ENCODE peak calls at places on chromosomes 16 and 17, in six cellular contexts. Q is CD8-positive, alpha-beta T cell; H is stomach; Y is lower lobe of right lung; L is natural killer cell; S is IMR-90. W is an unnamed sample.

GRCh38 chr17:41140360-41141132 is at the start of gene KRTAP4-6:
- DNase-seq in Q (no peak), H (no peak), Y (no peak), L (no peak), S (peak), W (no peak)

GRCh38 chr17:76138234-76138895 is 2.7 kb downstream of the FOXJ1 start:
- DNase-seq in Q (no peak), H (no peak), Y (no peak), L (no peak), S (no peak), W (no peak)

GRCh38 chr16:2841606-2842339 is 11.7 kb downstream of the ZG16B start:
- DNase-seq in Q (no peak), H (no peak), Y (peak), L (peak), S (no peak), W (no peak)

GRCh38 chr17:76272541-76273434 is 7.6 kb downstream of the UBALD2 start:
- DNase-seq in Q (peak), H (no peak), Y (peak), L (no peak), S (no peak), W (no peak)

GRCh38 chr17:39676198-39676819 is 8.1 kb downstream of the PNMT start:
- DNase-seq in Q (peak), H (peak), Y (peak), L (peak), S (no peak), W (no peak)

GRCh38 chr16:54931041-54931756 is 534 bp downstream of the IRX5 start:
- DNase-seq in Q (no peak), H (no peak), Y (peak), L (no peak), S (no peak), W (peak)

GRCh38 chr17:41061969-41062368 is 2.1 kb upstream of the KRTAP2-3 start:
- DNase-seq in Q (no peak), H (no peak), Y (no peak), L (no peak), S (peak), W (no peak)

GRCh38 chr17:4725646-4726300 is 5.5 kb upstream of the MED11 start:
- DNase-seq in Q (no peak), H (no peak), Y (no peak), L (no peak), S (no peak), W (no peak)

GRCh38 chr16:89171216-89172170 is at the start of gene CDH15:
- DNase-seq in Q (peak), H (peak), Y (peak), L (peak), S (peak), W (peak)

GRCh38 chr17:59869941-59870218 is 22.9 kb downstream of the TUBD1 start:
- DNase-seq in Q (no peak), H (no peak), Y (no peak), L (no peak), S (no peak), W (no peak)

GRCh38 chr17:48605409-48605864 is 651 bp upstream of the HOXB6 start:
- DNase-seq in Q (no peak), H (no peak), Y (no peak), L (no peak), S (no peak), W (no peak)

GRCh38 chr16:720507-720989 is 398 bp upstream of the ANTKMT start:
- DNase-seq in Q (no peak), H (no peak), Y (no peak), L (no peak), S (peak), W (no peak)

GRCh38 chr17:17523714-17524075 is 27.5 kb upstream of the RASD1 start:
- DNase-seq in Q (no peak), H (no peak), Y (no peak), L (no peak), S (no peak), W (no peak)

GRCh38 chr16:22300427-22301071 is 3.3 kb downstream of the POLR3E start:
- DNase-seq in Q (no peak), H (peak), Y (peak), L (no peak), S (peak), W (no peak)

GRCh38 chr16:69217433-69217832 is 30.5 kb downstream of the SNTB2 start:
- DNase-seq in Q (no peak), H (no peak), Y (no peak), L (no peak), S (peak), W (no peak)

GRCh38 chr16:1992475-1993292 is 2.9 kb downstream of the SYNGR3 start:
- DNase-seq in Q (peak), H (no peak), Y (peak), L (no peak), S (no peak), W (no peak)

GRCh38 chr17:78572277-78573205 is 4.7 kb downstream of the DNAH17 start:
- DNase-seq in Q (no peak), H (no peak), Y (no peak), L (no peak), S (no peak), W (no peak)

GRCh38 chr17:16938496-16939270 is 33.2 kb downstream of the TNFRSF13B start:
- DNase-seq in Q (no peak), H (peak), Y (no peak), L (peak), S (no peak), W (no peak)

GRCh38 chr17:75249564-75249963 is 11.8 kb downstream of the GGA3 start:
- DNase-seq in Q (no peak), H (no peak), Y (no peak), L (no peak), S (no peak), W (no peak)

GRCh38 chr16:2271848-2272461 is 4.0 kb upstream of the RNPS1 start:
- DNase-seq in Q (no peak), H (no peak), Y (no peak), L (no peak), S (no peak), W (no peak)

GRCh38 chr17:73261952-73262675 is 434 bp upstream of the CPSF4L start:
- DNase-seq in Q (no peak), H (peak), Y (no peak), L (no peak), S (no peak), W (no peak)

GRCh38 chr17:51078009-51078592 is 42.6 kb downstream of the SPAG9 start:
- DNase-seq in Q (no peak), H (no peak), Y (peak), L (no peak), S (no peak), W (no peak)

GRCh38 chr17:76515291-76515949 is 14.2 kb upstream of the RHBDF2 start:
- DNase-seq in Q (peak), H (peak), Y (peak), L (peak), S (peak), W (no peak)

GRCh38 chr17:13114601-13115024 is 96.8 kb upstream of the ELAC2 start:
- DNase-seq in Q (no peak), H (peak), Y (no peak), L (no peak), S (peak), W (peak)

GRCh38 chr17:29007456-29008455 is 1.9 kb upstream of the SEZ6 start:
- DNase-seq in Q (no peak), H (no peak), Y (no peak), L (no peak), S (peak), W (no peak)

GRCh38 chr17:63095459-63095858 is 129.4 kb downstream of the TANC2 start:
- DNase-seq in Q (no peak), H (no peak), Y (no peak), L (no peak), S (peak), W (no peak)

GRCh38 chr17:42783062-42783777 is 2.8 kb downstream of the WNK4 start:
- DNase-seq in Q (no peak), H (no peak), Y (no peak), L (no peak), S (peak), W (no peak)

GRCh38 chr16:55370762-55371482 is 46.9 kb downstream of the IRX6 start:
- DNase-seq in Q (no peak), H (peak), Y (peak), L (no peak), S (peak), W (peak)

GRCh38 chr16:68324780-68325357 is 14.1 kb downstream of the PRMT7 start:
- DNase-seq in Q (no peak), H (no peak), Y (no peak), L (no peak), S (no peak), W (no peak)

GRCh38 chr16:66935319-66936011 is at the start of gene CES2:
- DNase-seq in Q (no peak), H (peak), Y (peak), L (no peak), S (peak), W (no peak)

GRCh38 chr17:53949473-53950090 is 126.9 kb downstream of the KIF2B start:
- DNase-seq in Q (no peak), H (no peak), Y (no peak), L (no peak), S (no peak), W (no peak)

GRCh38 chr16:56547949-56548567 is 16.8 kb upstream of the MT4 start:
- DNase-seq in Q (no peak), H (no peak), Y (no peak), L (no peak), S (no peak), W (no peak)

GRCh38 chr16:10736926-10737625 is 6.6 kb upstream of the NUBP1 start:
- DNase-seq in Q (peak), H (peak), Y (no peak), L (peak), S (peak), W (peak)

GRCh38 chr17:42748202-42748905 is 3.5 kb upstream of the EZH1 start:
- DNase-seq in Q (no peak), H (no peak), Y (no peak), L (no peak), S (no peak), W (no peak)

GRCh38 chr16:14608604-14609003 is 21.5 kb downstream of the PARN start:
- DNase-seq in Q (no peak), H (no peak), Y (no peak), L (no peak), S (no peak), W (no peak)

DNA sequence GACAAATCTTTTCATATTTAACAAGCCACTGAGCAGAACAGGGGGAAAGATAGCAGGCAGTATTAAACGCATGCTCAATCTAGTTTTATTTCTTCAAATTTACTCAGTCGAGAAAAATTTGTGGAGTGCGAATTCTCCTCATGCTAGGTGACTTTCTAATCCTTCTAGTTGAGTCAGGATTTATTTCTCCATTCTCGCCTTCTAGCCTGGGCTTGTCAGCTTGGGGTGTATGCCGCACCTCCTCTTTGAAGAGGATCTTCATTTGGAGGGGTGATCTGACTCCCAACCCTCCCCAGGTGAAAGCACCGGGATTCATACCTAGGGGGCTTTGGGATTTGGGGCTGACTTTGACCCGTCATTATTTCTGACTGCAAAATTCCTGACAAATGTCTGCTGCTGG is 440.9 kb downstream of the MAF start:
- DNase-seq in Q (no peak), H (no peak), Y (no peak), L (no peak), S (no peak), W (no peak)
- TF ChIP-seq CTCF in Q (no peak), H (no peak), Y (no peak), L (no peak), S (no peak), W (no peak)

GRCh38 chr16:25172831-25173230 is 43.9 kb upstream of the AQP8 start:
- DNase-seq in Q (no peak), H (no peak), Y (no peak), L (no peak), S (no peak), W (no peak)
- TF ChIP-seq CTCF in Q (no peak), H (no peak), Y (no peak), L (no peak), S (no peak), W (no peak)

GRCh38 chr17:37358830-37359681 is 16.7 kb upstream of the C17orf78 start:
- DNase-seq in Q (peak), H (peak), Y (peak), L (peak), S (peak), W (peak)
- TF ChIP-seq CTCF in Q (no peak), H (no peak), Y (peak), L (peak), S (peak), W (no peak)

DNA sequence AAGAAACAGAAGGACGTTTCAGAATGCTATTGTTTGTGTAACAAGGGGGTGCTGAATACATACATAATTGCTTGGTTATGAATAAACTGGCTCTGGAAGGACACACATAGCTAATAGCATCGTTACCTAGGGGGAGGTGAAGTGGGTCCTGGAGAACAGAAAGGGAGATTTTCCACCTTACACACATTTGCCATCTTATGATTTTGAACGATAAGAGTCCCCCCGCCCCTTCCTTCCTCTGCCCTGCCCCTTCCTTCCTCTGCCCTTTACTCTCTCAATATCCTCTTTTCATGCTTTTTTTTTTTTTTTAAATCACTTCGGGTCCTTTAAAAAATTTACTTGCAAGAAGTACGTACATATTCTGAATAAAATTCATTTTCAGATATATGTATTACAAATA is 902 bp upstream of the DHRS7B start:
- DNase-seq in Q (peak), H (no peak), Y (no peak), L (no peak), S (no peak), W (no peak)
- TF ChIP-seq CTCF in Q (no peak), H (no peak), Y (no peak), L (no peak), S (no peak), W (no peak)

GRCh38 chr16:70611785-70612303 is 34.5 kb upstream of the IL34 start:
- DNase-seq in Q (no peak), H (no peak), Y (no peak), L (no peak), S (no peak), W (no peak)

GRCh38 chr16:70611224-70611598 is 35.1 kb upstream of the IL34 start:
- DNase-seq in Q (no peak), H (no peak), Y (no peak), L (no peak), S (no peak), W (no peak)

GRCh38 chr16:70614208-70614951 is 32.0 kb upstream of the IL34 start:
- DNase-seq in Q (no peak), H (no peak), Y (no peak), L (no peak), S (no peak), W (no peak)

GRCh38 chr16:70612931-70613330 is 33.4 kb upstream of the IL34 start:
- DNase-seq in Q (no peak), H (no peak), Y (no peak), L (no peak), S (no peak), W (no peak)

DNA sequence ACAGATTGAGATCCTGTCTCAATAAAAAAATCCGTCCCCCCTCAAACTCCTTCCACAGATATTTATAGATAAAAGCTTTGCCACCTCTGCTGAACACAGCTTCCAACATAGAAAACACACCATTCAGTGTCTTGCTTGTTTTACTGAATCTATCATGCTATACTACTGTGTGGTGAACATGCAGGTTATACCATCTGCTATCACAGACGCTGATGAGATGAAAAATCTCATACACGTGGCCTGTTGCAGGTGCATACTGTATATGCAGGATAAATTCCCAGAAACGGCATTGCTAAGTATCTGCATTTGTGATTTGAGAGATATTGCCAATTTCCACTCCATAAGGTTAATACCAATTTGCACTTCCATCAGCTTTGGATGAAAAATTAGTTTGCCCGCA is 30.4 kb upstream of the IL34 start:
- DNase-seq in Q (no peak), H (no peak), Y (no peak), L (no peak), S (no peak), W (no peak)
- TF ChIP-seq CTCF in Q (no peak), H (no peak), Y (no peak), L (no peak), S (no peak), W (no peak)

DNA sequence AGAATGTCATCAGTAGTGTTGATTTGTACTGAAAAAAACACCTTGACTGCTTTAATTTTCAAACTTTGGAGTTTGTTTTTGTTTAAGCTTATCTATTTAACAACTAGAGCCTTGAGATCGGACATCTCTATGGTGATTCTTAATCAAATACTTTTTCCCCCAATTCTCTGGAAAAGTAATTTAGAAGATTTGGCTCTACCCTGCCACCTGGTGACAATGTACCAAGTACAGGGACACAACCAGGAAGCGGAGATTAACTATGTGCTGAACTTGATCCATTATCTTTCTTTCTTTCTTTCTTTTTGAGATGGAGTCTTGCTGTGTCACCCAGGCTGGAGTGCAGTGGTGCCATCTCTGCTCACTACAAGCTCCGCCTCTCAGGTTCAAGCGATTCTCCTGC is 30.8 kb downstream of the USP43 start:
- DNase-seq in Q (no peak), H (no peak), Y (no peak), L (no peak), S (no peak), W (no peak)
- TF ChIP-seq CTCF in Q (no peak), H (no peak), Y (peak), L (no peak), S (no peak), W (no peak)